ENCODE peak calls at places on chromosomes 16 and 17, in four cellular contexts. One of them, this sample, is unnamed. For H3K4me1, the result is how much of the 10 kb centered on the place peaks cover.

GRCh38 chr17:46837521-46837920 is 13.9 kb upstream of the WNT9B start:
- DNase-seq in K562: no peak
- DNase-seq in GM12878: no peak
- DNase-seq in HepG2: no peak
- DNase-seq in this sample: no peak

GRCh38 chr16:27174007-27174406 is 29.3 kb upstream of the KDM8 start:
- DNase-seq in K562: no peak
- DNase-seq in GM12878: no peak
- DNase-seq in HepG2: no peak
- DNase-seq in this sample: no peak

GRCh38 chr16:28879261-28879840 is 1.1 kb downstream of the ATP2A1 start:
- DNase-seq in K562: no peak
- DNase-seq in GM12878: no peak
- DNase-seq in HepG2: no peak
- DNase-seq in this sample: no peak

GRCh38 chr17:70130274-70130673 is 39.1 kb upstream of the KCNJ2 start:
- DNase-seq in K562: no peak
- DNase-seq in GM12878: no peak
- DNase-seq in HepG2: no peak
- DNase-seq in this sample: no peak

GRCh38 chr16:88505405-88506082 is 52.5 kb downstream of the ZFPM1 start:
- DNase-seq in K562: peak
- DNase-seq in GM12878: no peak
- DNase-seq in HepG2: peak
- DNase-seq in this sample: no peak

GRCh38 chr16:79272141-79272577 is 328.4 kb downstream of the MAF start:
- DNase-seq in K562: no peak
- DNase-seq in GM12878: no peak
- DNase-seq in HepG2: no peak
- DNase-seq in this sample: no peak

GRCh38 chr16:28210979-28211505 is 723 bp downstream of the XPO6 start:
- DNase-seq in K562: peak
- DNase-seq in GM12878: no peak
- DNase-seq in HepG2: peak
- DNase-seq in this sample: peak

GRCh38 chr16:78474762-78475161 is 375.3 kb downstream of the WWOX start:
- DNase-seq in K562: no peak
- DNase-seq in GM12878: peak
- DNase-seq in HepG2: no peak
- DNase-seq in this sample: no peak

GRCh38 chr16:86789621-86790051 is 211.3 kb downstream of the FOXL1 start:
- DNase-seq in K562: no peak
- DNase-seq in GM12878: no peak
- DNase-seq in HepG2: no peak
- DNase-seq in this sample: no peak

GRCh38 chr17:57549468-57549867 is 195.6 kb downstream of the CCDC182 start:
- DNase-seq in K562: no peak
- DNase-seq in GM12878: no peak
- DNase-seq in HepG2: no peak
- DNase-seq in this sample: no peak
- H3K9ac ChIP-seq in K562: no peak
- H3K9ac ChIP-seq in GM12878: no peak
- H3K9ac ChIP-seq in HepG2: no peak
- H3K9ac ChIP-seq in this sample: no peak

GRCh38 chr17:65099475-65099874 is 37.7 kb upstream of the RGS9 start:
- DNase-seq in K562: no peak
- DNase-seq in GM12878: no peak
- DNase-seq in HepG2: no peak
- DNase-seq in this sample: no peak

GRCh38 chr17:65095465-65095864 is 38.9 kb upstream of the GNA13 start:
- DNase-seq in K562: no peak
- DNase-seq in GM12878: no peak
- DNase-seq in HepG2: no peak
- DNase-seq in this sample: no peak

GRCh38 chr17:65099941-65100315 is 37.2 kb upstream of the RGS9 start:
- DNase-seq in K562: no peak
- DNase-seq in GM12878: peak
- DNase-seq in HepG2: peak
- DNase-seq in this sample: no peak

GRCh38 chr17:65093930-65094329 is 37.4 kb upstream of the GNA13 start:
- DNase-seq in K562: no peak
- DNase-seq in GM12878: no peak
- DNase-seq in HepG2: no peak
- DNase-seq in this sample: no peak

GRCh38 chr17:65097110-65097509 is 40.1 kb upstream of the RGS9 start:
- DNase-seq in K562: no peak
- DNase-seq in GM12878: no peak
- DNase-seq in HepG2: no peak
- DNase-seq in this sample: no peak
- TF ChIP-seq CREB1 in K562: no peak
- TF ChIP-seq CREB1 in GM12878: no peak
- TF ChIP-seq CREB1 in HepG2: no peak
- TF ChIP-seq CREB1 in this sample: no peak

DNA sequence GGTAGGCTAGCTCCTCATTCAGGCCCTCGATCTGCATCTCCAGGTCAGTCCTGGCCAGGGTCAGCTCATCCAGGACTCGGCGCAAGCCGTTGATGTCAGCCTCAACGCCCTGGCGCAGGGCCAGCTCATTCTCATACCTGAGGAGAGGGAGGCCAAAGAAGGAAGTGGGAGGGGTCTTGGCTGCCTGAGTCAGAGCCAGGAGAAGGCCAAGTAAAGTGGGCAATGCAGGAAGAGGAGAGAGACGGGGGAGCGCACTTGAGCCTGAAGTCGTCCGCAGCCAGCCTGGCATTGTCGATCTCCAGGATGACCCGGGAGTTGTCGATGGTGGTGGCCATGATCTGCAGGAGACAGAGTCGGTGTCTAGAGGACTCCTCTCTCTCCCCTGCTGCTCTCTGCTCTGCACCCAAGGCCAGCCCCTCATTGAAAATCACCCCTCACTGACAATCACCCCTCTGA is 1.8 kb downstream of the KRT15 start:
- DNase-seq in K562: no peak
- DNase-seq in GM12878: no peak
- DNase-seq in HepG2: no peak
- DNase-seq in this sample: no peak
- H3K4me1 ChIP-seq in K562: under half
- H3K4me1 ChIP-seq in GM12878: under half
- H3K4me1 ChIP-seq in HepG2: under half
- H3K4me1 ChIP-seq in this sample: under half

GRCh38 chr17:7215652-7216139 is 3.9 kb downstream of the DLG4 start:
- DNase-seq in K562: no peak
- DNase-seq in GM12878: no peak
- DNase-seq in HepG2: no peak
- DNase-seq in this sample: no peak

GRCh38 chr17:7218166-7218565 is 1.5 kb downstream of the DLG4 start:
- DNase-seq in K562: no peak
- DNase-seq in GM12878: no peak
- DNase-seq in HepG2: no peak
- DNase-seq in this sample: no peak

GRCh38 chr17:7217113-7217987 is 2.3 kb downstream of the DLG4 start:
- DNase-seq in K562: peak
- DNase-seq in GM12878: no peak
- DNase-seq in HepG2: no peak
- DNase-seq in this sample: peak

GRCh38 chr17:7215136-7215638 is 4.4 kb downstream of the DLG4 start:
- DNase-seq in K562: no peak
- DNase-seq in GM12878: no peak
- DNase-seq in HepG2: peak
- DNase-seq in this sample: no peak

DNA sequence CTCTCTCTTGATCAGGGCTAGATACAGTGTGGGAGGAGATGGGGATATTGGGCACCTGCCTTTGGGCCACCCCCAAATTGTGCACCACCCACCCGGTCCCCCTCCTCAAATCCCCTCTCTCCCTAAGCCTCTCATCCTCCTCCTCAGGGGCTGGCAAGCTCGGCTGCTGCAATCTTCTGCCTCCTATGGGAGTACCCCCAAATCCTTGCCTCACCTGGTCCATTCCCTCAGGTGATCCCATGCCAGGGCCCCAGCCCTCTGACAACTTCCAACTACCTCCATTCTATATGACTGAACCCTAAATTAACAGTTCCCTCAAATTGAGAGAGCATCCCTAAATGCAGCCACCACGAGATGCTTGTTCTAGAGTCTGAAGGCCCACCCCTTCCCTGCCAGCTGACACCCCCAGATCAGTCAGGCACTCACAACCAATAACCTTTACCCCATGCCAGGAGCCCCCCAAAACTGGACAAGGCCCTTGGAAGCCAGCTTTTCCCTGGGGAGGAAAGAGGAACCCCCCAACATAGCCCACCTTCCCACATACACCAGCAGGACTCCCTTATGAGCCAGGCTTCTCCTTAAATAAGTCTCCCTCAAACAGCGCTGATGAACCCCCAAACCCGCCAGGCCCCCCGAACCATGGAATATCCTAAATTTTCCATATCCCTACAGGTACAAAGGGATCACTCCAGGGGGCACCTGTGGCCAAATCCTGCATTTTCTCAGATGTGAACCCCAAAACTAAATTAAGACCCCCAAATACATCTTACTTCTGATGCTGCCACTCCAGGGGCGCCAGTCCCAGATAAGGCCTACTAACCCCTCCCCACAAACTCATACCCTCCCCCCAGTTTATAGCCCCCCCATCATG is 3.2 kb downstream of the DLG4 start:
- DNase-seq in K562: no peak
- DNase-seq in GM12878: no peak
- DNase-seq in HepG2: no peak
- DNase-seq in this sample: no peak
- H3K9ac ChIP-seq in K562: no peak
- H3K9ac ChIP-seq in GM12878: no peak
- H3K9ac ChIP-seq in HepG2: no peak
- H3K9ac ChIP-seq in this sample: no peak

GRCh38 chr17:80195671-80196529 is 24.2 kb downstream of the SGSH start:
- DNase-seq in K562: peak
- DNase-seq in GM12878: no peak
- DNase-seq in HepG2: peak
- DNase-seq in this sample: peak
- TF ChIP-seq CREB1 in K562: no peak
- TF ChIP-seq CREB1 in GM12878: no peak
- TF ChIP-seq CREB1 in HepG2: no peak
- TF ChIP-seq CREB1 in this sample: no peak

GRCh38 chr17:40071720-40072480 is 9.1 kb downstream of the THRA start:
- DNase-seq in K562: no peak
- DNase-seq in GM12878: no peak
- DNase-seq in HepG2: peak
- DNase-seq in this sample: no peak
- H3K4me1 ChIP-seq in K562: half or more
- H3K4me1 ChIP-seq in GM12878: under half
- H3K4me1 ChIP-seq in HepG2: half or more
- H3K4me1 ChIP-seq in this sample: under half

GRCh38 chr16:75065808-75066149 is 50.8 kb downstream of the LDHD start:
- DNase-seq in K562: no peak
- DNase-seq in GM12878: no peak
- DNase-seq in HepG2: no peak
- DNase-seq in this sample: no peak
- H3K9ac ChIP-seq in K562: peak
- H3K9ac ChIP-seq in GM12878: no peak
- H3K9ac ChIP-seq in HepG2: no peak
- H3K9ac ChIP-seq in this sample: no peak